ENCODE peak calls at places on chromosomes 16 and 17, in five cellular contexts. One of them, this sample, is unnamed.

GRCh38 chr17:28189667-28190066 is 129.3 kb upstream of the TMEM97 start:
- DNase-seq in RPMI7951: no peak
- DNase-seq in IMR-90: no peak
- DNase-seq in mesenchymal stem cell: no peak
- DNase-seq in cardiac fibroblast: no peak
- DNase-seq in this sample: no peak

GRCh38 chr16:79717324-79717848 is 116.8 kb upstream of the MAF start:
- DNase-seq in RPMI7951: no peak
- DNase-seq in IMR-90: no peak
- DNase-seq in mesenchymal stem cell: peak
- DNase-seq in cardiac fibroblast: no peak
- DNase-seq in this sample: no peak

GRCh38 chr17:77425791-77426641 is 285.2 kb downstream of the SEC14L1 start:
- DNase-seq in RPMI7951: peak
- DNase-seq in IMR-90: peak
- DNase-seq in mesenchymal stem cell: peak
- DNase-seq in cardiac fibroblast: peak
- DNase-seq in this sample: no peak

GRCh38 chr16:49183911-49184310 is 97.7 kb downstream of the CBLN1 start:
- DNase-seq in RPMI7951: no peak
- DNase-seq in IMR-90: no peak
- DNase-seq in mesenchymal stem cell: no peak
- DNase-seq in cardiac fibroblast: no peak
- DNase-seq in this sample: no peak

GRCh38 chr16:87203060-87203656 is 114.0 kb downstream of the C16orf95 start:
- DNase-seq in RPMI7951: peak
- DNase-seq in IMR-90: peak
- DNase-seq in mesenchymal stem cell: peak
- DNase-seq in cardiac fibroblast: peak
- DNase-seq in this sample: no peak

GRCh38 chr17:21396237-21396636 is 20.1 kb downstream of the KCNJ12 start:
- DNase-seq in RPMI7951: no peak
- DNase-seq in IMR-90: no peak
- DNase-seq in mesenchymal stem cell: no peak
- DNase-seq in cardiac fibroblast: no peak
- DNase-seq in this sample: no peak

GRCh38 chr16:30061195-30061554 is 4.4 kb upstream of the ALDOA start:
- DNase-seq in RPMI7951: no peak
- DNase-seq in IMR-90: no peak
- DNase-seq in mesenchymal stem cell: no peak
- DNase-seq in cardiac fibroblast: no peak
- DNase-seq in this sample: no peak

GRCh38 chr17:1762906-1763829 is 1.3 kb downstream of the SERPINF1 start:
- DNase-seq in RPMI7951: peak
- DNase-seq in IMR-90: peak
- DNase-seq in mesenchymal stem cell: peak
- DNase-seq in cardiac fibroblast: peak
- DNase-seq in this sample: no peak

GRCh38 chr17:50262001-50262794 is 12.1 kb upstream of the TMEM92 start:
- DNase-seq in RPMI7951: no peak
- DNase-seq in IMR-90: no peak
- DNase-seq in mesenchymal stem cell: no peak
- DNase-seq in cardiac fibroblast: no peak
- DNase-seq in this sample: no peak

GRCh38 chr17:19727466-19728113 is 11.2 kb upstream of the SLC47A2 start:
- DNase-seq in RPMI7951: peak
- DNase-seq in IMR-90: peak
- DNase-seq in mesenchymal stem cell: peak
- DNase-seq in cardiac fibroblast: peak
- DNase-seq in this sample: no peak